ENCODE peak calls at places on chromosomes 16 and 17, in eight cellular contexts. D, N, G, M, Z, Q, C and H are unnamed samples.

GRCh38 chr17:27206447-27206846 is 87.5 kb upstream of the WSB1 start:
- DNase-seq in G (no peak), N (no peak), Z (peak; percentile 37), C (no peak), Q (no peak), D (no peak), M (peak; percentile 56), H (no peak)

GRCh38 chr17:53912117-53912516 is 89.4 kb downstream of the KIF2B start:
- DNase-seq in Q (no peak), C (no peak), Z (no peak), M (no peak), G (no peak), N (no peak), D (no peak), H (no peak)

GRCh38 chr17:78908426-78908825 is 5.4 kb upstream of the CEP295NL start:
- DNase-seq in M (no peak), N (no peak), Z (no peak), C (no peak), Q (no peak), G (no peak), D (no peak), H (no peak)

GRCh38 chr17:40516581-40517285 is 15.3 kb upstream of the TNS4 start:
- DNase-seq in D (no peak), N (no peak), M (peak; percentile 97), G (peak; percentile 75), C (peak; percentile 87), Q (no peak), Z (peak; percentile 87), H (no peak)

GRCh38 chr17:17448076-17448475 is 28.7 kb upstream of the MED9 start:
- DNase-seq in D (no peak), C (no peak), N (no peak), M (no peak), G (no peak), Z (no peak), Q (peak; percentile 85), H (no peak)

GRCh38 chr17:28926786-28927185 is 23.9 kb upstream of the DHRS13 start:
- DNase-seq in G (no peak), Q (no peak), N (no peak), C (no peak), M (no peak), Z (no peak), D (no peak), H (no peak)

GRCh38 chr17:63369233-63369632 is 76.9 kb downstream of the CYB561 start:
- DNase-seq in M (no peak), D (no peak), C (no peak), G (no peak), Q (no peak), N (no peak), Z (no peak), H (no peak)

GRCh38 chr16:67714522-67714921 is 4.6 kb downstream of the GFOD2 start:
- DNase-seq in D (no peak), G (no peak), Z (no peak), Q (no peak), N (no peak), M (no peak), C (no peak), H (no peak)

GRCh38 chr16:11395949-11396240 is 50.6 kb downstream of the RMI2 start:
- DNase-seq in N (no peak), Q (no peak), C (no peak), D (no peak), M (no peak), G (no peak), Z (no peak), H (no peak)